ENCODE peak calls at places on chromosomes 1 and 21, in nine cellular contexts. M is iPS DF 19.7, A is SJSA1, R is nucleus accumbens, V is iris pigment epithelial cell, J is pancreas, D is tibial nerve, C is T-helper 2 cell, E is substantia nigra. L is an unnamed sample.

GRCh38 chr1:168004531-168004930 is 67.7 kb upstream of the MPC2 start:
- DNase-seq in M (no peak), A (no peak), R (no peak), V (no peak), J (no peak), D (no peak), C (no peak), E (no peak), L (no peak)

GRCh38 chr1:163820748-163821147 is 499.0 kb downstream of the NUF2 start:
- DNase-seq in M (no peak), A (no peak), R (no peak), V (peak; percentile 42), J (no peak), D (no peak), C (no peak), E (no peak), L (no peak)

GRCh38 chr21:31509108-31510017 is 150.1 kb upstream of the SOD1 start:
- DNase-seq in M (no peak), A (peak; percentile 67), R (peak; percentile 75), V (peak; percentile 71), J (no peak), D (no peak), C (peak; percentile 49), E (no peak), L (peak; percentile 74)

GRCh38 chr1:42680921-42681683 is 1.1 kb upstream of the YBX1 start:
- DNase-seq in M (no peak), A (no peak), R (peak; percentile 16), V (peak; percentile 45), J (no peak), D (no peak), C (no peak), E (no peak), L (no peak)

GRCh38 chr1:212290608-212291007 is 5.4 kb downstream of the PPP2R5A start:
- DNase-seq in M (no peak), A (no peak), R (no peak), V (peak; percentile 49), J (no peak), D (no peak), C (no peak), E (no peak), L (no peak)

GRCh38 chr1:54340876-54341275 is 65.3 kb downstream of the SSBP3 start:
- DNase-seq in M (no peak), A (no peak), R (peak; percentile 17), V (no peak), J (no peak), D (no peak), C (no peak), E (no peak), L (no peak)

GRCh38 chr1:2398871-2399270 is 7.2 kb downstream of the RER1 start:
- DNase-seq in M (no peak), A (no peak), R (no peak), V (no peak), J (no peak), D (no peak), C (no peak), E (no peak), L (no peak)

GRCh38 chr1:222627232-222627631 is 9.3 kb downstream of the MIA3 start:
- DNase-seq in M (no peak), A (no peak), R (no peak), V (peak; percentile 53), J (no peak), D (no peak), C (no peak), E (no peak), L (no peak)

GRCh38 chr1:224067621-224068457 is 46.1 kb upstream of the FBXO28 start:
- DNase-seq in M (no peak), A (no peak), R (no peak), V (peak; percentile 85), J (no peak), D (no peak), C (no peak), E (no peak), L (no peak)

GRCh38 chr21:37862536-37862935 is 53.7 kb downstream of the KCNJ6 start:
- DNase-seq in M (no peak), A (peak; percentile 64), R (no peak), V (peak; percentile 69), J (no peak), D (no peak), C (no peak), E (no peak), L (no peak)

GRCh38 chr21:34875830-34876229 is 173.3 kb downstream of the RUNX1 start:
- DNase-seq in M (no peak), A (peak; percentile 82), R (no peak), V (no peak), J (no peak), D (no peak), C (no peak), E (no peak), L (no peak)

GRCh38 chr1:8122477-8123407 is 96.6 kb upstream of the ERRFI1 start:
- DNase-seq in M (no peak), A (peak; percentile 57), R (no peak), V (peak; percentile 50), J (no peak), D (no peak), C (no peak), E (no peak), L (no peak)

GRCh38 chr1:109193653-109194590 is 19.8 kb upstream of the SARS1 start:
- DNase-seq in M (no peak), A (peak; percentile 26), R (no peak), V (no peak), J (no peak), D (no peak), C (no peak), E (no peak), L (peak; percentile 76)

GRCh38 chr1:226864311-226864710 is 6.1 kb upstream of the PSEN2 start:
- DNase-seq in M (no peak), A (no peak), R (no peak), V (no peak), J (no peak), D (no peak), C (no peak), E (no peak), L (no peak)

GRCh38 chr21:25457411-25457810 is 149.9 kb downstream of the MRPL39 start:
- DNase-seq in M (no peak), A (peak; percentile 22), R (no peak), V (peak; percentile 87), J (no peak), D (no peak), C (no peak), E (no peak), L (no peak)

GRCh38 chr21:32717851-32718316 is 9.9 kb downstream of the SYNJ1 start:
- DNase-seq in M (no peak), A (no peak), R (no peak), V (peak; percentile 60), J (no peak), D (no peak), C (no peak), E (no peak), L (no peak)

GRCh38 chr1:11413907-11414495 is 65.0 kb upstream of the DISP3 start:
- DNase-seq in M (no peak), A (no peak), R (no peak), V (no peak), J (no peak), D (no peak), C (no peak), E (no peak), L (no peak)

GRCh38 chr1:33985656-33986055 is 121.8 kb downstream of the HMGB4 start:
- DNase-seq in M (no peak), A (no peak), R (no peak), V (no peak), J (no peak), D (no peak), C (no peak), E (no peak), L (no peak)

GRCh38 chr1:162632234-162632666 is at the start of gene DDR2:
- DNase-seq in M (no peak), A (peak; percentile 95), R (no peak), V (peak; percentile 77), J (no peak), D (peak; percentile 75), C (no peak), E (no peak), L (no peak)

GRCh38 chr1:15577691-15578090 is 7.2 kb downstream of the AGMAT start:
- DNase-seq in M (no peak), A (no peak), R (no peak), V (no peak), J (no peak), D (no peak), C (no peak), E (no peak), L (peak; percentile 33)

GRCh38 chr1:54323324-54323739 is 82.9 kb downstream of the SSBP3 start:
- DNase-seq in M (no peak), A (no peak), R (no peak), V (no peak), J (no peak), D (no peak), C (no peak), E (no peak), L (no peak)

GRCh38 chr1:49971088-49971487 is 52.7 kb downstream of the AGBL4 start:
- DNase-seq in M (no peak), A (no peak), R (no peak), V (no peak), J (no peak), D (no peak), C (no peak), E (no peak), L (no peak)

GRCh38 chr1:41983451-41983850 is 64.7 kb upstream of the HIVEP3 start:
- DNase-seq in M (no peak), A (no peak), R (no peak), V (no peak), J (no peak), D (no peak), C (no peak), E (no peak), L (no peak)

GRCh38 chr21:32135401-32136363 is 143.2 kb downstream of the MIS18A start:
- DNase-seq in M (no peak), A (peak; percentile 88), R (no peak), V (no peak), J (no peak), D (no peak), C (no peak), E (no peak), L (no peak)

GRCh38 chr1:230067441-230067870 is 418 bp downstream of the GALNT2 start:
- DNase-seq in M (no peak), A (peak; percentile 56), R (no peak), V (peak; percentile 48), J (peak; percentile 78), D (peak; percentile 21), C (no peak), E (no peak), L (no peak)

GRCh38 chr1:211825990-211826389 is 4.6 kb downstream of the LPGAT1 start:
- DNase-seq in M (no peak), A (peak; percentile 15), R (no peak), V (peak; percentile 87), J (no peak), D (no peak), C (no peak), E (no peak), L (no peak)

GRCh38 chr1:24149854-24150227 is 6.9 kb upstream of the IL22RA1 start:
- DNase-seq in M (no peak), A (peak; percentile 54), R (peak; percentile 69), V (peak; percentile 72), J (no peak), D (no peak), C (no peak), E (no peak), L (no peak)

GRCh38 chr21:36910581-36911307 is 55.7 kb downstream of the HLCS start:
- DNase-seq in M (no peak), A (no peak), R (peak; percentile 63), V (peak; percentile 39), J (no peak), D (no peak), C (no peak), E (no peak), L (no peak)

GRCh38 chr1:92485374-92486250 is 1.1 kb downstream of the GFI1 start:
- DNase-seq in M (no peak), A (peak; percentile 12), R (no peak), V (peak; percentile 33), J (peak; percentile 93), D (no peak), C (peak; percentile 62), E (no peak), L (peak; percentile 93)

GRCh38 chr1:183881387-183882084 is 76.6 kb downstream of the RGL1 start:
- DNase-seq in M (peak; percentile 45), A (peak; percentile 90), R (peak; percentile 84), V (peak; percentile 82), J (peak; percentile 77), D (no peak), C (no peak), E (no peak), L (no peak)

GRCh38 chr1:157154291-157154690 is 16.1 kb upstream of the ETV3 start:
- DNase-seq in M (no peak), A (no peak), R (no peak), V (no peak), J (no peak), D (no peak), C (no peak), E (no peak), L (no peak)

L was measured in activated naive CD8-positive, alpha-beta T cell treated with anti-CD3 and anti-CD28 coated beads, Interleukin-2, amount 10 ng/mL, durations not matched to agents 7 days and 5 days.